ENCODE peak calls at places on chromosomes 7 and 10, in nine cellular contexts. One of them, this sample, is unnamed.

GRCh38 chr7:151115121-151115835 is 29.0 kb downstream of the AGAP3 start:
- DNase-seq in Calu3: peak; percentile 45
- DNase-seq in RWPE1: no peak
- DNase-seq in HepG2: no peak
- DNase-seq in GM12865: peak; percentile 41
- DNase-seq in fibroblast of mammary gland: peak; percentile 24
- DNase-seq in body of pancreas: peak; percentile 21
- DNase-seq in thoracic aorta: no peak
- DNase-seq in sigmoid colon: no peak
- DNase-seq in this sample: no peak

GRCh38 chr10:92742331-92743228 is 52.8 kb downstream of the HHEX start:
- DNase-seq in Calu3: no peak
- DNase-seq in RWPE1: no peak
- DNase-seq in HepG2: no peak
- DNase-seq in GM12865: peak; percentile 91
- DNase-seq in fibroblast of mammary gland: no peak
- DNase-seq in body of pancreas: peak; percentile 26
- DNase-seq in thoracic aorta: no peak
- DNase-seq in sigmoid colon: no peak
- DNase-seq in this sample: no peak

GRCh38 chr7:39062811-39063210 is 85.1 kb downstream of the POU6F2 start:
- DNase-seq in Calu3: no peak
- DNase-seq in RWPE1: no peak
- DNase-seq in HepG2: no peak
- DNase-seq in GM12865: no peak
- DNase-seq in fibroblast of mammary gland: no peak
- DNase-seq in body of pancreas: no peak
- DNase-seq in thoracic aorta: no peak
- DNase-seq in sigmoid colon: no peak
- DNase-seq in this sample: no peak

GRCh38 chr7:155441856-155442255 is 16.1 kb upstream of the EN2 start:
- DNase-seq in Calu3: no peak
- DNase-seq in RWPE1: no peak
- DNase-seq in HepG2: no peak
- DNase-seq in GM12865: no peak
- DNase-seq in fibroblast of mammary gland: no peak
- DNase-seq in body of pancreas: no peak
- DNase-seq in thoracic aorta: no peak
- DNase-seq in sigmoid colon: no peak
- DNase-seq in this sample: no peak

GRCh38 chr7:71787513-71787912 is 624.6 kb downstream of the CALN1 start:
- DNase-seq in Calu3: no peak
- DNase-seq in RWPE1: no peak
- DNase-seq in HepG2: no peak
- DNase-seq in GM12865: no peak
- DNase-seq in fibroblast of mammary gland: peak; percentile 15
- DNase-seq in body of pancreas: no peak
- DNase-seq in thoracic aorta: no peak
- DNase-seq in sigmoid colon: no peak
- DNase-seq in this sample: no peak

GRCh38 chr7:37432240-37432917 is 16.3 kb downstream of the ELMO1 start:
- DNase-seq in Calu3: no peak
- DNase-seq in RWPE1: no peak
- DNase-seq in HepG2: no peak
- DNase-seq in GM12865: no peak
- DNase-seq in fibroblast of mammary gland: no peak
- DNase-seq in body of pancreas: no peak
- DNase-seq in thoracic aorta: no peak
- DNase-seq in sigmoid colon: no peak
- DNase-seq in this sample: no peak

GRCh38 chr7:55309040-55309991 is 55.8 kb upstream of the LANCL2 start:
- DNase-seq in Calu3: no peak
- DNase-seq in RWPE1: no peak
- DNase-seq in HepG2: no peak
- DNase-seq in GM12865: peak; percentile 98
- DNase-seq in fibroblast of mammary gland: no peak
- DNase-seq in body of pancreas: peak; percentile 15
- DNase-seq in thoracic aorta: no peak
- DNase-seq in sigmoid colon: no peak
- DNase-seq in this sample: no peak

GRCh38 chr7:26410156-26410555 is 118.5 kb downstream of the SNX10 start:
- DNase-seq in Calu3: no peak
- DNase-seq in RWPE1: no peak
- DNase-seq in HepG2: no peak
- DNase-seq in GM12865: no peak
- DNase-seq in fibroblast of mammary gland: no peak
- DNase-seq in body of pancreas: no peak
- DNase-seq in thoracic aorta: no peak
- DNase-seq in sigmoid colon: no peak
- DNase-seq in this sample: no peak

GRCh38 chr7:153832160-153832559 is 220.0 kb upstream of the DPP6 start:
- DNase-seq in Calu3: no peak
- DNase-seq in RWPE1: no peak
- DNase-seq in HepG2: peak; percentile 2
- DNase-seq in GM12865: no peak
- DNase-seq in fibroblast of mammary gland: no peak
- DNase-seq in body of pancreas: no peak
- DNase-seq in thoracic aorta: no peak
- DNase-seq in sigmoid colon: no peak
- DNase-seq in this sample: no peak
- TF ChIP-seq CTCF in Calu3: no peak
- TF ChIP-seq CTCF in RWPE1: no peak
- TF ChIP-seq CTCF in HepG2: no peak
- TF ChIP-seq CTCF in GM12865: no peak
- TF ChIP-seq CTCF in fibroblast of mammary gland: no peak
- TF ChIP-seq CTCF in body of pancreas: no peak
- TF ChIP-seq CTCF in thoracic aorta: no peak
- TF ChIP-seq CTCF in sigmoid colon: no peak
- TF ChIP-seq CTCF in this sample: no peak

GRCh38 chr7:30066697-30067096 is 38.5 kb downstream of the PLEKHA8 start:
- DNase-seq in Calu3: no peak
- DNase-seq in RWPE1: no peak
- DNase-seq in HepG2: no peak
- DNase-seq in GM12865: no peak
- DNase-seq in fibroblast of mammary gland: no peak
- DNase-seq in body of pancreas: no peak
- DNase-seq in thoracic aorta: no peak
- DNase-seq in sigmoid colon: no peak
- DNase-seq in this sample: no peak

GRCh38 chr7:30068117-30068516 is 39.9 kb downstream of the PLEKHA8 start:
- DNase-seq in Calu3: no peak
- DNase-seq in RWPE1: peak; percentile 37
- DNase-seq in HepG2: no peak
- DNase-seq in GM12865: no peak
- DNase-seq in fibroblast of mammary gland: peak; percentile 85
- DNase-seq in body of pancreas: no peak
- DNase-seq in thoracic aorta: no peak
- DNase-seq in sigmoid colon: no peak
- DNase-seq in this sample: no peak

GRCh38 chr7:30069096-30069867 is 41.1 kb downstream of the PLEKHA8 start:
- DNase-seq in Calu3: no peak
- DNase-seq in RWPE1: no peak
- DNase-seq in HepG2: no peak
- DNase-seq in GM12865: no peak
- DNase-seq in fibroblast of mammary gland: no peak
- DNase-seq in body of pancreas: no peak
- DNase-seq in thoracic aorta: no peak
- DNase-seq in sigmoid colon: no peak
- DNase-seq in this sample: no peak

GRCh38 chr7:30062587-30062986 is 34.4 kb downstream of the PLEKHA8 start:
- DNase-seq in Calu3: no peak
- DNase-seq in RWPE1: peak; percentile 62
- DNase-seq in HepG2: peak; percentile 44
- DNase-seq in GM12865: peak; percentile 46
- DNase-seq in fibroblast of mammary gland: peak; percentile 64
- DNase-seq in body of pancreas: no peak
- DNase-seq in thoracic aorta: no peak
- DNase-seq in sigmoid colon: no peak
- DNase-seq in this sample: no peak

DNA sequence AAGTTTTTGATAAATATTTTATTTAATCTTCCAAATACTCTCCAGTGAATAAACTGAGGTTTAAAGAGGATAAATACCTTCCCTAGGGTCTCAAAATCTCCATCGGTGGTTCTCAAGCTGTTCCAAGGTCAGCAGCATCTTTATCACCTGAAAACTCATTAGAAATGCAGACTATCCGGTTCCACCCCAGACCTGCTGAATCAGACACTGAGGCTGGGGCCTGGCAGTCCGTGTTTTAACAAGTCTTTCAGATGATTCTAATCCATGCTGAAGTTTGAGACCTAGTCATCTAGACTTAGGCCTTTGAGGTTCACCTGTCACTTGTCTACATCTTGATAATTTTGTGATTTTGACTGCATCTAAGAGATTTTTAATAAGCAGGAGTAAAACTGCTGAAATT is 37.5 kb downstream of the PLEKHA8 start:
- DNase-seq in Calu3: no peak
- DNase-seq in RWPE1: peak; percentile 12
- DNase-seq in HepG2: no peak
- DNase-seq in GM12865: no peak
- DNase-seq in fibroblast of mammary gland: no peak
- DNase-seq in body of pancreas: no peak
- DNase-seq in thoracic aorta: no peak
- DNase-seq in sigmoid colon: no peak
- DNase-seq in this sample: no peak
- TF ChIP-seq CTCF in Calu3: no peak
- TF ChIP-seq CTCF in RWPE1: no peak
- TF ChIP-seq CTCF in HepG2: no peak
- TF ChIP-seq CTCF in GM12865: no peak
- TF ChIP-seq CTCF in fibroblast of mammary gland: no peak
- TF ChIP-seq CTCF in body of pancreas: no peak
- TF ChIP-seq CTCF in thoracic aorta: no peak
- TF ChIP-seq CTCF in sigmoid colon: no peak
- TF ChIP-seq CTCF in this sample: no peak

GRCh38 chr7:11203688-11204087 is 230.0 kb downstream of the PHF14 start:
- DNase-seq in Calu3: no peak
- DNase-seq in RWPE1: no peak
- DNase-seq in HepG2: no peak
- DNase-seq in GM12865: no peak
- DNase-seq in fibroblast of mammary gland: no peak
- DNase-seq in body of pancreas: no peak
- DNase-seq in thoracic aorta: no peak
- DNase-seq in sigmoid colon: no peak
- DNase-seq in this sample: no peak

GRCh38 chr7:11203224-11203623 is 229.6 kb downstream of the PHF14 start:
- DNase-seq in Calu3: no peak
- DNase-seq in RWPE1: no peak
- DNase-seq in HepG2: no peak
- DNase-seq in GM12865: no peak
- DNase-seq in fibroblast of mammary gland: no peak
- DNase-seq in body of pancreas: no peak
- DNase-seq in thoracic aorta: no peak
- DNase-seq in sigmoid colon: no peak
- DNase-seq in this sample: no peak

GRCh38 chr7:11206131-11206921 is 232.7 kb downstream of the PHF14 start:
- DNase-seq in Calu3: no peak
- DNase-seq in RWPE1: no peak
- DNase-seq in HepG2: no peak
- DNase-seq in GM12865: no peak
- DNase-seq in fibroblast of mammary gland: no peak
- DNase-seq in body of pancreas: no peak
- DNase-seq in thoracic aorta: no peak
- DNase-seq in sigmoid colon: no peak
- DNase-seq in this sample: no peak

GRCh38 chr7:11210374-11210773 is 236.7 kb downstream of the PHF14 start:
- DNase-seq in Calu3: no peak
- DNase-seq in RWPE1: no peak
- DNase-seq in HepG2: no peak
- DNase-seq in GM12865: no peak
- DNase-seq in fibroblast of mammary gland: no peak
- DNase-seq in body of pancreas: no peak
- DNase-seq in thoracic aorta: no peak
- DNase-seq in sigmoid colon: no peak
- DNase-seq in this sample: no peak

DNA sequence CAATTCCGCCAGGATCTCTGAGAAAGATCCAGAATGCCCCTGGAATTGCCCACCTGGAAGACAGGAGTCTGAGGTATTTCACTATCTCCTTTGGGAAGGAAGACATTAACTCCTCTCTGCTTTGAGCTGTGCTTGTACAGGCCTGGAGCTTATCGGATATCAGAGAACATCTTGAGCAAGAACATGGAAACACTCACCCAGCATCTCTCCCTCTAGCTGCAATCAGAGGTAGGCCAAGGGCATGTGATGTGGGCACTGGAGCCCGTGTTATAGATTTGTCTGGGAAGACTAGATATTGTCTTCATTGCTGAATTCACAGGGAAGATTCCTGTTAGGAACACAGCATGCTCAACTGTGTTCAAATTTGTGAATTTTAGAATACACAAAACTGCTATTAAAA is 233.9 kb downstream of the PHF14 start:
- DNase-seq in Calu3: no peak
- DNase-seq in RWPE1: no peak
- DNase-seq in HepG2: no peak
- DNase-seq in GM12865: no peak
- DNase-seq in fibroblast of mammary gland: no peak
- DNase-seq in body of pancreas: no peak
- DNase-seq in thoracic aorta: no peak
- DNase-seq in sigmoid colon: no peak
- DNase-seq in this sample: no peak
- TF ChIP-seq CTCF in Calu3: no peak
- TF ChIP-seq CTCF in RWPE1: no peak
- TF ChIP-seq CTCF in HepG2: no peak
- TF ChIP-seq CTCF in GM12865: no peak
- TF ChIP-seq CTCF in fibroblast of mammary gland: peak; percentile 9
- TF ChIP-seq CTCF in body of pancreas: no peak
- TF ChIP-seq CTCF in thoracic aorta: no peak
- TF ChIP-seq CTCF in sigmoid colon: no peak
- TF ChIP-seq CTCF in this sample: no peak

GRCh38 chr7:105583061-105583460 is 1.8 kb upstream of the EFCAB10 start:
- DNase-seq in Calu3: no peak
- DNase-seq in RWPE1: no peak
- DNase-seq in HepG2: no peak
- DNase-seq in GM12865: no peak
- DNase-seq in fibroblast of mammary gland: no peak
- DNase-seq in body of pancreas: no peak
- DNase-seq in thoracic aorta: no peak
- DNase-seq in sigmoid colon: no peak
- DNase-seq in this sample: no peak

GRCh38 chr7:105580022-105580740 is 1.1 kb downstream of the EFCAB10 start:
- DNase-seq in Calu3: no peak
- DNase-seq in RWPE1: no peak
- DNase-seq in HepG2: no peak
- DNase-seq in GM12865: no peak
- DNase-seq in fibroblast of mammary gland: no peak
- DNase-seq in body of pancreas: no peak
- DNase-seq in thoracic aorta: no peak
- DNase-seq in sigmoid colon: no peak
- DNase-seq in this sample: no peak

GRCh38 chr7:105578496-105578895 is 2.8 kb downstream of the EFCAB10 start:
- DNase-seq in Calu3: no peak
- DNase-seq in RWPE1: no peak
- DNase-seq in HepG2: no peak
- DNase-seq in GM12865: no peak
- DNase-seq in fibroblast of mammary gland: peak; percentile 16
- DNase-seq in body of pancreas: no peak
- DNase-seq in thoracic aorta: no peak
- DNase-seq in sigmoid colon: no peak
- DNase-seq in this sample: no peak

GRCh38 chr7:105584165-105584564 is 2.9 kb upstream of the EFCAB10 start:
- DNase-seq in Calu3: no peak
- DNase-seq in RWPE1: no peak
- DNase-seq in HepG2: no peak
- DNase-seq in GM12865: no peak
- DNase-seq in fibroblast of mammary gland: no peak
- DNase-seq in body of pancreas: no peak
- DNase-seq in thoracic aorta: no peak
- DNase-seq in sigmoid colon: no peak
- DNase-seq in this sample: no peak

DNA sequence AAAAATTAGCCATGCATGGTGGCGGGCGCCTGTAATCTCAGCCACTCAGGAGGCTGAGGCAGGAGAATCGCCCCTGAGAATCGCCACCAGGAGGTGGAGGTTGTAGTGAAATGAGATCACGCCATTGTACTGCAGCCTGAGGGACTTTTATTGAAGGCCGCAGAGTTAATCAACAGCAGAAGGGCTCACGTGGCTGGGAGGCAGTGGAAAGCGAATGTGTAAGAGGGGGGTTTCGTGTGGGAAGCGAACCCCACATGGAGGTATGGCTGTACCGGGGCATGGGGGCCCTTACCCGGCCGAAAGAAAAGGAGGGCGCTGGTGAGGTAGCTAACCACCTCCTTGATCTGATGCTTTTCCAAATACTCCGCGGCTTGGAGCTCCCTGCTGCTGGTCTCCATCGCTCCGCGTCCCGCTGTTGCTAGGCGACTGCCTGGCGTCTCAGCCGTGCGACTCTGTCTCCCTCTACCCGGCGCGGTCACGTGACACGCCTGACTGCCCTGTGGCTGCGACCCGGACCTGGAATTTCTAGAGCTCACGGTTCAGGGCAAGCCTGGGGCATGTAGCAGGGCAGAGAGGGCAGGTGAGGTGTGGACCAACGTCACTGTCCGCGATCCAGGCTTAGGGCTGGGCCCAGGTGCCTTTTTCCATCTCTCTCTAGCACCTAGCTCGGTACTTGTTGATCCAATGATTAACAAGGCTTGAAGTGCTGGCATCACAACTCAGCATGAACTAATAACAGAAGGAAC is at the start of gene EFCAB10:
- DNase-seq in Calu3: peak; percentile 78
- DNase-seq in RWPE1: peak; percentile 18
- DNase-seq in HepG2: peak; percentile 75
- DNase-seq in GM12865: peak; percentile 71
- DNase-seq in fibroblast of mammary gland: peak; percentile 51
- DNase-seq in body of pancreas: peak; percentile 60
- DNase-seq in thoracic aorta: no peak
- DNase-seq in sigmoid colon: no peak
- DNase-seq in this sample: no peak
- TF ChIP-seq CTCF in Calu3: no peak
- TF ChIP-seq CTCF in RWPE1: no peak
- TF ChIP-seq CTCF in HepG2: no peak
- TF ChIP-seq CTCF in GM12865: no peak
- TF ChIP-seq CTCF in fibroblast of mammary gland: no peak
- TF ChIP-seq CTCF in body of pancreas: no peak
- TF ChIP-seq CTCF in thoracic aorta: no peak
- TF ChIP-seq CTCF in sigmoid colon: no peak
- TF ChIP-seq CTCF in this sample: no peak

This sample was measured in omental fat pad.